ENCODE peak calls at places on chromosomes 7 and 10, in nine cellular contexts. Q is RWPE1, E is tibial nerve, K is heart right ventricle, S is H1, R is GM06990, D is hepatocyte, V is choroid plexus epithelial cell, L is retinal pigment epithelial cell. I is an unnamed sample.

GRCh38 chr10:86348321-86349210 is 18.0 kb downstream of the GRID1 start:
- DNase-seq in S (no peak), E (no peak), Q (no peak), R (no peak), V (peak; percentile 22), L (no peak), D (no peak), K (no peak), I (no peak)

GRCh38 chr7:8214162-8214897 is 47.6 kb downstream of the ICA1 start:
- DNase-seq in L (no peak), K (no peak), S (no peak), E (no peak), D (peak; percentile 47), Q (no peak), R (no peak), V (peak; percentile 24), I (no peak)

GRCh38 chr10:132124201-132124920 is 58.6 kb downstream of the JAKMIP3 start:
- DNase-seq in V (no peak), K (no peak), R (no peak), E (no peak), L (no peak), D (no peak), S (no peak), Q (no peak), I (no peak)

GRCh38 chr7:27873006-27873295 is 133.0 kb downstream of the TAX1BP1 start:
- DNase-seq in D (peak; percentile 9), K (no peak), S (no peak), V (peak; percentile 30), Q (no peak), E (no peak), L (no peak), R (no peak), I (no peak)

GRCh38 chr7:47573758-47574472 is 8.0 kb downstream of the TNS3 start:
- DNase-seq in E (no peak), R (no peak), L (no peak), D (peak; percentile 69), Q (peak; percentile 73), K (no peak), V (peak; percentile 33), S (no peak), I (no peak)

GRCh38 chr10:60414877-60415585 is 25.4 kb upstream of the ANK3 start:
- DNase-seq in K (no peak), D (peak; percentile 26), S (no peak), V (peak; percentile 76), Q (peak; percentile 77), E (no peak), L (peak; percentile 57), R (no peak), I (no peak)

GRCh38 chr10:37732685-37733084 is 124.7 kb downstream of the ZNF248 start:
- DNase-seq in S (no peak), V (no peak), L (no peak), D (no peak), E (no peak), Q (no peak), K (no peak), R (no peak), I (no peak)

GRCh38 chr7:85004402-85004801 is 182.5 kb downstream of the SEMA3D start:
- DNase-seq in K (no peak), E (no peak), V (peak; percentile 84), R (no peak), Q (no peak), L (no peak), S (no peak), D (no peak), I (no peak)

GRCh38 chr7:108146070-108146842 is 16.1 kb upstream of the LAMB4 start:
- DNase-seq in V (peak; percentile 95), S (peak; percentile 39), D (peak; percentile 87), Q (peak; percentile 63), R (peak; percentile 22), L (peak; percentile 61), K (no peak), E (peak; percentile 19), I (peak; percentile 46)

GRCh38 chr10:105398202-105398601 is 757.1 kb downstream of the SORCS3 start:
- DNase-seq in S (no peak), V (no peak), Q (no peak), D (no peak), E (no peak), L (no peak), K (peak; percentile 7), R (no peak), I (no peak)

GRCh38 chr7:28231181-28231580 is 50.6 kb upstream of the JAZF1 start:
- DNase-seq in D (no peak), S (no peak), Q (no peak), V (no peak), K (no peak), L (no peak), E (no peak), R (no peak), I (no peak)

GRCh38 chr10:88820990-88821389 is 18.5 kb downstream of the LIPM start:
- DNase-seq in V (peak; percentile 80), L (no peak), R (no peak), S (no peak), Q (peak; percentile 74), K (no peak), E (no peak), D (peak; percentile 19), I (no peak)

GRCh38 chr10:72061930-72062329 is 26.4 kb downstream of the SPOCK2 start:
- DNase-seq in Q (no peak), K (no peak), S (no peak), E (no peak), L (no peak), R (no peak), V (no peak), D (no peak), I (no peak)

GRCh38 chr10:72059843-72060822 is 28.2 kb downstream of the SPOCK2 start:
- DNase-seq in L (no peak), K (no peak), Q (no peak), S (no peak), D (no peak), E (no peak), V (no peak), R (no peak), I (no peak)

GRCh38 chr10:72062341-72062740 is 26.0 kb downstream of the SPOCK2 start:
- DNase-seq in K (no peak), R (no peak), L (no peak), E (no peak), D (no peak), V (no peak), S (no peak), Q (no peak), I (no peak)

GRCh38 chr10:72062832-72063702 is 25.3 kb downstream of the SPOCK2 start:
- DNase-seq in E (no peak), D (no peak), V (no peak), S (no peak), L (no peak), Q (no peak), K (no peak), R (no peak), I (no peak)

DNA sequence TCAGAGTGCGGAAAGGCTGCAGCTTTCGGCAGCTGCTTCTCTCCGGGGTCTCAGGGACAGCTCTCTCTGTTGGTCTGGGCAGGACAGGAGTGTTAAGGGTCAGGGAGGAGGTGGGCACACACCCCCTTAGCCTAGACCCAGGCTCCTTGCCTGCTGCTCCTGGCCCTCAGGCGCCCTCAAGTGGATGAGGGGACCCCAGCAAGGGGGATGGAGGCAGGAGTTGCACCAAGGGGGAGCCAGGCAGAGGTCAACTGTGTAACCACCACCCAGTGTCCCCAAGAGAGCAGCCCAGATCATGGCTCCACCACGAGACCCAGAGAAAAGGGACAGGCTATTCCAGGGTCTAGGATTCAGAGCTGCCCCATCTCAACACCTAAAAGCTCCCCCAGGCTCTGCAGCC is 26.9 kb downstream of the SPOCK2 start:
- DNase-seq in K (no peak), E (no peak), R (no peak), V (no peak), D (no peak), L (no peak), S (no peak), Q (no peak), I (peak; percentile 64)
- TF ChIP-seq CTCF in K (no peak), E (no peak), R (peak; percentile 57), V (peak; percentile 43), D (no peak), L (peak; percentile 42), S (peak; percentile 70), Q (no peak), I (peak; percentile 52)

GRCh38 chr10:128063736-128064614 is 62.2 kb downstream of the MKI67 start:
- DNase-seq in E (peak; percentile 4), R (peak; percentile 52), L (no peak), Q (peak; percentile 83), S (no peak), K (no peak), D (no peak), V (no peak), I (peak; percentile 51)
- TF ChIP-seq CTCF in E (no peak), R (no peak), L (no peak), Q (no peak), S (no peak), K (no peak), D (no peak), V (no peak), I (no peak)

DNA sequence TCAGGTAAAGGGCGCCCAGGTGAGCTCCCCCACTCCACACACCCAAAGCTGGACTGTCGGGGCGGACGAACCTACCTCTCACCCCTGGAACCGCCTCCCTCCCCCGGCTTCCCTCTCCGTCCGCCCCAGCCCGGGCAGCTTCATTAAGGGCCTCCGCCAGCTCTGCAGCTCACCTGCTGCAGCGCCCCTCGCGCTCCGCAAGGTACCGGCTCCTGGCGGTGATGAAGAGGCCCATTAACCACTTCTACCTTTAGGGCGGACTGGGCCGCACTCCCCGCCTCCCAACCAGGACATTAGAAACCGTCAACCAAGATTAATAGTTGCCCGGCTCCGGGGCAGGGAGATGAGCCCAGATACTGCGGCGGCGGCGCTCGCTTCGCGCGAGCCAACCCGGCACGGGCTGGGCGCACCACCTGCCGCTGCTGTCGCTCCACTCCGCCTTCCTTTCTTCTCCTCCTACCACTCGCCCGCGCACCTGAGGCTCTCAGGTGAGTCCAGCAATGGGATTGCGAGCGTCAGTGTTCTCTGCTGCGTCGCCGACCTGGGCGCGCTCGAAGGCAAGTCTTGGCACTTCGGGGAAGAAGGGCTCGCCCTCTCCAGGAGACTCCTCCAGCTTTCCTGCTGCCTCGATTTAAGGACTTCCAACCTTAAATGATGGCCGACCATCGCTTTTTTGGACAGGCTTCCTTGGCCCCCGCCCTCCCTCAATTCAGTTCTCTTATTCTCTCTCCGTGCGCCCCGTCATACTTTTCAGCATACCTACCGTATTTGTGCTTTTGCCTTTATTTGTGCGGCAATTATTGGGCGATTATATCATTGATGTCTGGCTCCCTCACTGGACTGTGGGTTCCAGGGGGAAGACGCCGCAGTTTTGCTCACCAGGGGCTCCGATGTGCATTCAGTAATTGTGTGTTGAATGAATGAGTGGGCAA is 13.6 kb upstream of the KAZALD1 start:
- DNase-seq in S (no peak), V (no peak), E (no peak), D (peak; percentile 60), K (no peak), Q (no peak), L (no peak), R (no peak), I (no peak)
- TF ChIP-seq CTCF in S (peak; percentile 30), V (no peak), E (no peak), D (peak; percentile 28), K (no peak), Q (no peak), L (peak; percentile 17), R (no peak), I (no peak)

DNA sequence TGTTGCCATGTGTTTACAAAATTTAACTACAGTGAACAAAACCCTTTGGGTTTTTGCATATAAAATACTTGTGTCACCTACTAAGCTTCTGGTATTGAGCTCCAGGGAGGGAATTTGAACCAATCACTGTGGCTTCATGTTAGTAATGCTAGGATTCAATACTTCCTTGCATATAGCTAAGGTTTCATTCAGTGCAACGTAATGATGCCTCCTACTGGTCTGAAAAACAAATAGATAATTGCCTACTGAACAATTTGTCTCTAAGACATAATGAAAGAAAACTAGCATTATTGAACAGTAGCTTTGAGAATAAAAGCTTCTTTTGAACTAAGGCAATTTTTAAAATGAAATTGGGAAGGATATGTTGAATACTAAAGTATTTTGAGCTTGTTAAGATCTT is 244.4 kb downstream of the ZWINT start:
- DNase-seq in K (no peak), S (no peak), Q (no peak), E (no peak), L (no peak), D (peak; percentile 9), V (no peak), R (no peak), I (no peak)
- TF ChIP-seq CTCF in K (no peak), S (no peak), Q (no peak), E (no peak), L (peak; percentile 51), D (peak; percentile 47), V (no peak), R (no peak), I (no peak)

I was measured in GM20000.